ENCODE peak calls at places on chromosomes 6 and 20, in nine cellular contexts. S, F, Q, P, O, V, D, G and X are unnamed samples.

GRCh38 chr6:4402477-4402976 is 267.2 kb upstream of the ECI2 start:
- DNase-seq in F (peak), G (no peak), V (no peak), D (no peak), Q (peak), S (peak), P (no peak), O (no peak), X (no peak)

GRCh38 chr20:51886891-51887608 is 84.7 kb upstream of the SALL4 start:
- DNase-seq in F (no peak), P (no peak), V (no peak), D (no peak), S (no peak), G (no peak), Q (no peak), O (no peak), X (no peak)

GRCh38 chr6:149079911-149080501 is 237.5 kb upstream of the TAB2 start:
- DNase-seq in V (no peak), F (no peak), O (no peak), S (no peak), P (no peak), G (no peak), D (peak), Q (no peak), X (peak)

GRCh38 chr6:142545147-142545546 is 243.3 kb downstream of the ADGRG6 start:
- DNase-seq in P (no peak), Q (no peak), D (no peak), V (no peak), O (no peak), S (no peak), G (no peak), F (no peak), X (no peak)

GRCh38 chr6:7106215-7106751 is 1.5 kb upstream of the RREB1 start:
- DNase-seq in G (peak), D (no peak), P (no peak), V (no peak), F (peak), Q (no peak), O (no peak), S (no peak), X (no peak)

GRCh38 chr6:34027445-34027936 is 118.4 kb downstream of the GRM4 start:
- DNase-seq in V (peak), G (peak), O (no peak), F (peak), D (no peak), S (no peak), Q (peak), P (peak), X (peak)

GRCh38 chr6:132298344-132298949 is 102.8 kb downstream of the MOXD1 start:
- DNase-seq in V (peak), D (no peak), O (no peak), P (peak), F (peak), G (peak), S (peak), Q (no peak), X (peak)

GRCh38 chr6:100176321-100176950 is 182.4 kb upstream of the MCHR2 start:
- DNase-seq in P (peak), V (no peak), D (no peak), Q (no peak), F (peak), S (no peak), O (no peak), G (no peak), X (no peak)

GRCh38 chr20:24816907-24817306 is 132.2 kb upstream of the CST7 start:
- DNase-seq in G (no peak), S (no peak), D (no peak), O (no peak), Q (no peak), F (no peak), V (no peak), P (no peak), X (no peak)

GRCh38 chr20:37816003-37816402 is 86.9 kb upstream of the VSTM2L start:
- DNase-seq in S (no peak), Q (no peak), O (no peak), P (no peak), G (no peak), V (no peak), F (no peak), D (no peak), X (no peak)

GRCh38 chr20:17228624-17229061 is 1.8 kb downstream of the PCSK2 start:
- DNase-seq in S (no peak), G (peak), P (no peak), Q (peak), F (no peak), D (no peak), V (no peak), O (no peak), X (no peak)

GRCh38 chr20:10673176-10673830 is 496 bp downstream of the JAG1 start:
- DNase-seq in V (peak), O (no peak), D (peak), P (no peak), Q (peak), G (peak), S (no peak), F (no peak), X (no peak)

GRCh38 chr6:1390805-1391511 is 1.6 kb downstream of the FOXF2 start:
- DNase-seq in O (no peak), S (no peak), V (no peak), P (no peak), G (no peak), Q (peak), D (no peak), F (no peak), X (no peak)

GRCh38 chr6:12584631-12585405 is 131.7 kb upstream of the PHACTR1 start:
- DNase-seq in V (no peak), S (no peak), F (no peak), O (no peak), P (no peak), G (no peak), D (no peak), Q (no peak), X (no peak)
- TF ChIP-seq POLR2AphosphoS5 in V (no peak), S (no peak), F (no peak), O (no peak), P (no peak), G (no peak), D (no peak), Q (no peak), X (no peak)

GRCh38 chr6:15148356-15149058 is 97.4 kb upstream of the JARID2 start:
- DNase-seq in Q (no peak), F (peak), P (no peak), G (no peak), V (no peak), D (no peak), S (no peak), O (no peak), X (no peak)
- TF ChIP-seq CTCF in Q (no peak), F (no peak), P (no peak), G (no peak), V (no peak), D (no peak), S (no peak), O (no peak), X (no peak)

GRCh38 chr6:163583558-163583957 is 169.0 kb downstream of the QKI start:
- DNase-seq in Q (no peak), V (no peak), D (no peak), G (no peak), F (peak), P (no peak), O (no peak), S (no peak), X (no peak)
- TF ChIP-seq POLR2AphosphoS5 in Q (no peak), V (no peak), D (no peak), G (no peak), F (no peak), P (no peak), O (no peak), S (no peak), X (no peak)

DNA sequence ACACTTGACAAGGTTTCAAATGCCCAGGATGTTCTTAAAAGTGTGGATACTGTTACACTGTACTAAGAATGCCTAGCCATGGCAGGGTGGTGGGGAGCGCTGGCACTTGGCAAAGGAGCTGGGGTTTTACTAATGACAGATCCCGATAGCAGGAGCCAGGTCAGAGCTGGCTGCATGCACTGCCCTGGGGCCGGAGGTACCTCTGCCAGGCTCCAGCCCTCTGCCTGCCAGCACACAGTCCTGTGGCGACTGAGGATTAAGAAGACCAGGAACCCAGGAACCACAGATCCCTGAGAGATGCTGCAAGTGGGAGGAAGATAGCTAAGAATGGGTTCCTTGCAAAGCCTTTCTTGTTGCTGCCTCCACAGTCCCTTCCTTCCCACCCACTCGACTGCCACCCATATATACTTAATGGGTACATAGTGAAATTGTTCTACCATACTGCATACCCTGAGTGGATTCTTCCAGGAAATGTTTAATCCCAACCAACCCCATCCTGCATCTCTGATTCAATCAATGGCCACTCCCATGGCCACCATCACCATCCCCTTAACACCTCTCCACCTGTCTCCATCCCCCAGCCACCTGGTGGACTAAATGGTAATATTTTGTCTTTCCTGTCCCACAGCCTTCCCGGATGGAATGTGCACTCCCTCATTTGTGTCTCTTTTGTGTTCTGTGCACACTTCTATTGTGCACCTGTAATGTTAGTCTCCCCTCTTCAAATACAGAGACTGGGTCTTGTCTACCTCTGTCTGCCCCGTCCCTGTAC is 260.0 kb downstream of the ALDH8A1 start:
- DNase-seq in O (no peak), Q (peak), S (no peak), P (no peak), G (no peak), F (no peak), V (peak), D (no peak), X (peak)
- TF ChIP-seq CTCF in O (no peak), Q (no peak), S (no peak), P (peak), G (no peak), F (no peak), V (no peak), D (no peak), X (no peak)

DNA sequence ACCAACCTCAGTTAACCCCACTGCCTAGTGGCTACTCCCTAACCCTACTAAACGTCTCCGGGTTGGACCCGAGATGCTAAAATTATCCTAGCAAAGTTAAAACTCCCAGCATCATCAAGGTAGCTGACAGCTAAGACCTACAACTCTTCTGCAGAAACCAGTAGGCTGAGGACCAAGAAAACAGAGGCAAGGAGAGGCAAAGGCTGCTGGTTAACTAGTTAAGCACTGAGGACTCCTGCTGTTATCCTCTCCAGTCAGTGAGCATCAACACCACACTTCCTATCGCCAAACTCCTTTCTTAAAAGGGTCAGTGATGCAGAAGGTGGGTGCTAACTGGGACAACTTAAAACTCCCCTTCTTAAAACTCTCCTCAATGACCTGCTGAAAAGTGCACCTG is 1.8 kb downstream of the TRERF1 start:
- DNase-seq in V (no peak), Q (no peak), G (no peak), S (no peak), O (peak), F (no peak), P (no peak), D (no peak), X (no peak)
- TF ChIP-seq POLR2AphosphoS5 in V (no peak), Q (no peak), G (no peak), S (no peak), O (no peak), F (no peak), P (no peak), D (no peak), X (no peak)

GRCh38 chr6:42084889-42085288 is 34.6 kb downstream of the TAF8 start:
- DNase-seq in P (no peak), O (no peak), D (no peak), V (no peak), Q (no peak), G (no peak), S (no peak), F (no peak), X (no peak)

GRCh38 chr6:42088101-42088591 is 37.8 kb downstream of the TAF8 start:
- DNase-seq in V (no peak), P (no peak), G (no peak), O (no peak), D (no peak), Q (no peak), F (no peak), S (peak), X (no peak)

GRCh38 chr6:42086665-42087050 is 36.3 kb downstream of the TAF8 start:
- DNase-seq in V (no peak), P (no peak), Q (no peak), S (no peak), G (no peak), D (no peak), F (no peak), O (no peak), X (no peak)

GRCh38 chr6:42083530-42083929 is 33.2 kb downstream of the TAF8 start:
- DNase-seq in G (no peak), P (no peak), D (no peak), O (no peak), F (no peak), S (no peak), V (no peak), Q (no peak), X (no peak)

DNA sequence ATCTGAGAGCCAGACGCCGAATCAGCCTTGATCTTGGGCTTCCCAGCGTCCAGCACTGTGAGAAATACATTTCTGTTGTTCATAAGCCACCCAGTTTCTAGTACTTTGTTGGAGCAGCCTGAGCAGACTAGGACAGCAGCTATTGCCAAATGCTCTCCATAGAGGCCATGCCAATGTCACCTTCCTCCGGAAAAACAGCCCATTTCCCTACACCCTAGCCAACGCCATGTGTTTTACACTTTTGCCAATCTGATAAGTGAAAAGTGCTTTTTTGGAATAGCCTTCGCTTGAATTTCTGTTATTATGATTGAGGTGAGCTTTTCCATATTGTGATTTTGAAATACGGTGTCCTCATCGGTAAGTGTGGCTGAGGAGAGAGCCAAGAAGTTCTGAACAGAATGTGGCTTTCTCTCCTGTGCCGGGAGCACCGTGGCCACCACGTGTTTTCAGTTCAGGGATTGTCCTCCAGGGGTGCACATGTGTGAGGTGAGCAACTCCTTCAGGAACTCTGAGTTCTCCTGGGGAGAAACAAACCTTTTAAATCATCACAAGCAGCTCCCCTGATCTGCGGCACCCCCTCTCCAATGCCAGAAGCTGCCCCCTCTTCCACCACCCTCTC is 35.8 kb downstream of the TAF8 start:
- DNase-seq in D (no peak), O (no peak), P (no peak), Q (no peak), G (peak), S (no peak), F (no peak), V (peak), X (no peak)
- TF ChIP-seq CTCF in D (no peak), O (no peak), P (peak), Q (no peak), G (peak), S (no peak), F (no peak), V (no peak), X (no peak)